ENCODE peak calls at places on chromosomes 3 and 15, in five cellular contexts. W, I, C, M and F are unnamed samples. For H3K27me3, the result is how much of the 10 kb centered on the place peaks cover.

GRCh38 chr15:60118564-60119080 is 114.5 kb downstream of the FOXB1 start:
- DNase-seq in M (no peak), I (no peak), W (no peak), C (no peak), F (no peak)

GRCh38 chr3:78274475-78275065 is 1234.7 kb downstream of the ROBO2 start:
- DNase-seq in C (no peak), W (no peak), M (no peak), I (no peak), F (no peak)

GRCh38 chr3:124510290-124510689 is 220.0 kb upstream of the UMPS start:
- DNase-seq in M (no peak), W (peak), C (no peak), I (no peak), F (no peak)

GRCh38 chr3:39644176-39644575 is 165.2 kb upstream of the MYRIP start:
- DNase-seq in C (no peak), W (no peak), I (no peak), M (peak), F (no peak)

GRCh38 chr3:13193320-13194284 is 120.4 kb upstream of the IQSEC1 start:
- DNase-seq in I (no peak), W (no peak), M (no peak), C (no peak), F (no peak)

GRCh38 chr15:53274630-53275029 is 484.5 kb upstream of the ONECUT1 start:
- DNase-seq in W (no peak), I (no peak), M (no peak), C (no peak), F (no peak)

GRCh38 chr15:66876423-66876730 is 174.3 kb downstream of the SMAD6 start:
- DNase-seq in W (no peak), C (no peak), I (no peak), M (no peak), F (no peak)

GRCh38 chr3:122890077-122890484 is 95.2 kb downstream of the SLC49A4 start:
- DNase-seq in M (peak), C (no peak), W (peak), I (no peak), F (no peak)

GRCh38 chr3:11006986-11007385 is 14.4 kb downstream of the SLC6A1 start:
- DNase-seq in M (no peak), C (no peak), I (no peak), W (no peak), F (no peak)

GRCh38 chr3:73068419-73068818 is 7.0 kb downstream of the EBLN2 start:
- DNase-seq in W (no peak), C (no peak), I (no peak), M (no peak), F (no peak)

GRCh38 chr15:53549697-53550315 is 209.7 kb downstream of the WDR72 start:
- DNase-seq in I (no peak), W (peak), C (no peak), M (no peak), F (no peak)

DNA sequence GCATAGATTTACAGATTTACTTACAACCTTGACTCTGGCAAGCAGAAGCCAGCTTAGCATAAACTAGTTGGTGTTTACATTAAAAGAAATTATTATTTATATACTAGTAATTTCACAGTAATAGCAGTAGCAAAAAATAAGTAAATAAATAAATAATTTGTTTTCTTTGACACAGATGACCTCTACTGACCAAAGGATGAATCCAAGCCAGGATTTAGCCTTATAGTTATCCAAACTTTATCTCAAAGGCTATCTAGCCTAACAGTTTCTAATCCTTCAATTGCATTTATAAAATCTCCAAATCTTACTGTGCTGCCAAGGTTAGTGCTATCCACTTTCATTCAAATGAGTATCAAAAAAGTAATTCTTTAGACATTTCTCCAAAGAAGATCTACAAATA is 64.3 kb downstream of the FRMD5 start:
- DNase-seq in M (no peak), C (no peak), W (no peak), I (no peak), F (no peak)
- H3K27me3 ChIP-seq in M (under half), C (under half), W (under half), I (under half), F (under half)

GRCh38 chr15:73382131-73382530 is 13.4 kb upstream of the HCN4 start:
- DNase-seq in W (no peak), M (no peak), C (no peak), I (no peak), F (no peak)
- H3K27me3 ChIP-seq in W (under half), M (under half), C (under half), I (under half), F (under half)

GRCh38 chr15:63332367-63333078 is 49.1 kb downstream of the CA12 start:
- DNase-seq in C (no peak), I (no peak), W (peak), M (peak), F (no peak)
- H3K27me3 ChIP-seq in C (under half), I (under half), W (under half), M (under half), F (under half)

GRCh38 chr3:138848696-138849095 is 14.0 kb upstream of the PIK3CB start:
- DNase-seq in M (no peak), W (no peak), I (no peak), C (no peak), F (no peak)

GRCh38 chr3:138850151-138850550 is 15.4 kb upstream of the PIK3CB start:
- DNase-seq in I (no peak), M (peak), C (peak), W (no peak), F (no peak)

GRCh38 chr3:138846350-138846756 is 11.6 kb upstream of the PIK3CB start:
- DNase-seq in M (no peak), W (no peak), C (no peak), I (no peak), F (no peak)

GRCh38 chr3:138845771-138846173 is 11.0 kb upstream of the PIK3CB start:
- DNase-seq in W (no peak), C (no peak), I (no peak), M (no peak), F (no peak)

DNA sequence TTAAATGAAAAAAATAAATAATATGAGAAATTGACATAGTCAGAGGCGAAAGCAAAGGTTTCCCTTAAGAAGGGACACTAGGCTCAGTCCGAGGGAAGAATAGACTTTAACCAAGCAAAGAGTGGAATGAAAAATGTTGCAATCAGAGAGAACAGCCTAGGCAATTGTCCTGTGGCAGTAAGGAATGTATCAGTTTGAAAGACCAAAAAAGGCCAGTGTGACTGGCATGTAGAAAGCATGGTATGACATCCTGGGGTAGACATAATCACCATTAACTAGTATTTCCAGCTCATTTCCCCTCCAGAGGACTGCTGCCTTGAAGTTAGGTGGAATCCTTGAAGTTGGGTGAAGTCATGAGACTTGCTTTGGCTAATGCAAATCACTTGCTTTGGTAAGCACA is 14.8 kb upstream of the PIK3CB start:
- DNase-seq in M (no peak), W (no peak), C (no peak), I (no peak), F (no peak)
- H3K27me3 ChIP-seq in M (under half), W (under half), C (under half), I (under half), F (under half)